ENCODE peak calls at places on chromosome 9, in five cellular contexts. H, S, U, P and W are unnamed samples.

GRCh38 chr9:111298831-111299603 is 31.0 kb downstream of the OR2K2 start:
- DNase-seq in H (peak), S (peak), U (peak), P (peak), W (peak)

GRCh38 chr9:133257398-133258053 is 17.5 kb downstream of the ABO start:
- DNase-seq in H (peak), S (no peak), U (no peak), P (peak), W (no peak)

GRCh38 chr9:126411225-126411947 is 84.8 kb downstream of the MVB12B start:
- DNase-seq in H (peak), S (no peak), U (no peak), P (no peak), W (no peak)

GRCh38 chr9:37350486-37351190 is 71.9 kb upstream of the GRHPR start:
- DNase-seq in H (no peak), S (peak), U (no peak), P (no peak), W (no peak)

GRCh38 chr9:19379697-19380046 is 364 bp downstream of the RPS6 start:
- DNase-seq in H (peak), S (peak), U (no peak), P (peak), W (no peak)

GRCh38 chr9:76717611-76718010 is 46.6 kb upstream of the PCA3 start:
- DNase-seq in H (no peak), S (no peak), U (no peak), P (no peak), W (no peak)

GRCh38 chr9:133640160-133640559 is 4.0 kb downstream of the DBH start:
- DNase-seq in H (no peak), S (no peak), U (no peak), P (peak), W (no peak)

GRCh38 chr9:81070689-81071088 is 618.7 kb downstream of the TLE1 start:
- DNase-seq in H (no peak), S (no peak), U (no peak), P (no peak), W (no peak)

GRCh38 chr9:73081979-73082657 is 69.5 kb upstream of the ANXA1 start:
- DNase-seq in H (peak), S (peak), U (no peak), P (no peak), W (no peak)

GRCh38 chr9:36788534-36788933 is 215.8 kb downstream of the MELK start:
- DNase-seq in H (peak), S (peak), U (no peak), P (no peak), W (no peak)

GRCh38 chr9:29211681-29212589 is 1638.7 kb upstream of the C9orf72 start:
- DNase-seq in H (peak), S (peak), U (peak), P (peak), W (peak)

GRCh38 chr9:35112257-35113020 is 3.2 kb downstream of the ATOSB start:
- DNase-seq in H (no peak), S (peak), U (no peak), P (no peak), W (peak)

GRCh38 chr9:18504707-18505106 is 30.8 kb downstream of the ADAMTSL1 start:
- DNase-seq in H (no peak), S (no peak), U (no peak), P (peak), W (no peak)

GRCh38 chr9:107093365-107094060 is 189.6 kb upstream of the RAD23B start:
- DNase-seq in H (no peak), S (no peak), U (no peak), P (no peak), W (no peak)

GRCh38 chr9:79131876-79132377 is 439.8 kb upstream of the TLE4 start:
- DNase-seq in H (no peak), S (no peak), U (no peak), P (no peak), W (no peak)

GRCh38 chr9:126399251-126399650 is 72.6 kb downstream of the MVB12B start:
- DNase-seq in H (no peak), S (no peak), U (no peak), P (no peak), W (no peak)

GRCh38 chr9:18390393-18390792 is 83.6 kb upstream of the ADAMTSL1 start:
- DNase-seq in H (no peak), S (peak), U (no peak), P (no peak), W (no peak)

GRCh38 chr9:89879276-89879675 is 274.5 kb downstream of the GADD45G start:
- DNase-seq in H (no peak), S (no peak), U (no peak), P (no peak), W (no peak)

GRCh38 chr9:94697972-94698581 is 28.4 kb upstream of the AOPEP start:
- DNase-seq in H (no peak), S (peak), U (no peak), P (no peak), W (no peak)

GRCh38 chr9:35656841-35657326 is 935 bp downstream of the RMRP start:
- DNase-seq in H (no peak), S (no peak), U (no peak), P (peak), W (no peak)

GRCh38 chr9:31847963-31848362 is 536.5 kb upstream of the ACO1 start:
- DNase-seq in H (no peak), S (no peak), U (no peak), P (no peak), W (no peak)

GRCh38 chr9:108511200-108511756 is 344.5 kb downstream of the ACTL7B start:
- DNase-seq in H (no peak), S (peak), U (no peak), P (no peak), W (no peak)

GRCh38 chr9:131366745-131367401 is 27.0 kb upstream of the PRRC2B start:
- DNase-seq in H (no peak), S (peak), U (no peak), P (no peak), W (no peak)

GRCh38 chr9:88733651-88734470 is 198.9 kb downstream of the NXNL2 start:
- DNase-seq in H (no peak), S (peak), U (no peak), P (peak), W (peak)

GRCh38 chr9:137055385-137056364 is 1.8 kb upstream of the ENTPD2 start:
- DNase-seq in H (no peak), S (peak), U (peak), P (peak), W (peak)

GRCh38 chr9:97866848-97867247 is 13.8 kb downstream of the FOXE1 start:
- DNase-seq in H (peak), S (no peak), U (no peak), P (no peak), W (no peak)

GRCh38 chr9:78812665-78813064 is 515.7 kb downstream of the PSAT1 start:
- DNase-seq in H (no peak), S (no peak), U (no peak), P (no peak), W (no peak)

GRCh38 chr9:74285075-74285474 is 212.1 kb upstream of the RORB start:
- DNase-seq in H (no peak), S (peak), U (no peak), P (no peak), W (no peak)

GRCh38 chr9:120901704-120902103 is 24.7 kb upstream of the PHF19 start:
- DNase-seq in H (no peak), S (no peak), U (no peak), P (no peak), W (no peak)

GRCh38 chr9:16726023-16726422 is 144.4 kb downstream of the BNC2 start:
- DNase-seq in H (peak), S (peak), U (no peak), P (no peak), W (no peak)

GRCh38 chr9:135119496-135120064 is 32.1 kb downstream of the OLFM1 start:
- DNase-seq in H (no peak), S (no peak), U (no peak), P (peak), W (no peak)

GRCh38 chr9:3777137-3777536 is 251.3 kb upstream of the RFX3 start:
- DNase-seq in H (no peak), S (no peak), U (no peak), P (no peak), W (no peak)

GRCh38 chr9:119026120-119026519 is 343.1 kb downstream of the BRINP1 start:
- DNase-seq in H (no peak), S (no peak), U (peak), P (peak), W (peak)